ENCODE peak calls at places on chromosomes 7 and 10, in nine cellular contexts. R is HL-60, J is aorta, W is WERI-Rb-1, P is esophagus squamous epithelium, E is right cardiac atrium, T is pancreas, S is suprapubic skin, H is colonic mucosa. L is an unnamed sample.
A peak's percentile ranks its signal among the peaks of the same experiment; 100 is the strongest.

GRCh38 chr7:157389951-157390730 is 53.3 kb downstream of the DNAJB6 start:
- DNase-seq in R (peak; percentile 94), J (peak; percentile 56), W (no peak), P (no peak), E (no peak), T (no peak), S (no peak), H (no peak), L (no peak)

GRCh38 chr7:112105584-112106540 is 100.3 kb downstream of the DOCK4 start:
- DNase-seq in R (no peak), J (no peak), W (peak; percentile 14), P (no peak), E (no peak), T (no peak), S (no peak), H (no peak), L (no peak)

GRCh38 chr7:30020535-30020934 is 6.0 kb downstream of the FKBP14 start:
- DNase-seq in R (no peak), J (no peak), W (no peak), P (no peak), E (no peak), T (no peak), S (no peak), H (no peak), L (no peak)

GRCh38 chr7:24241216-24241615 is 42.8 kb upstream of the NPY start:
- DNase-seq in R (no peak), J (no peak), W (no peak), P (no peak), E (no peak), T (no peak), S (no peak), H (no peak), L (no peak)

GRCh38 chr10:18683427-18683826 is 24.2 kb downstream of the ARL5B start:
- DNase-seq in R (no peak), J (no peak), W (no peak), P (no peak), E (no peak), T (no peak), S (no peak), H (no peak), L (no peak)

GRCh38 chr10:125770844-125771243 is 4.8 kb downstream of the MMP21 start:
- DNase-seq in R (no peak), J (no peak), W (no peak), P (no peak), E (no peak), T (no peak), S (no peak), H (no peak), L (no peak)

GRCh38 chr7:30411173-30411572 is 67.4 kb downstream of the NOD1 start:
- DNase-seq in R (peak; percentile 84), J (no peak), W (no peak), P (no peak), E (no peak), T (no peak), S (no peak), H (no peak), L (no peak)

GRCh38 chr10:111990734-111991133 is 192.8 kb downstream of the GPAM start:
- DNase-seq in R (no peak), J (no peak), W (peak; percentile 24), P (no peak), E (no peak), T (no peak), S (no peak), H (no peak), L (no peak)

GRCh38 chr7:101554584-101555268 is 74.4 kb downstream of the MYL10 start:
- DNase-seq in R (no peak), J (peak; percentile 31), W (no peak), P (no peak), E (no peak), T (no peak), S (peak; percentile 25), H (no peak), L (no peak)

GRCh38 chr7:96665689-96666088 is 44.0 kb downstream of the SEM1 start:
- DNase-seq in R (no peak), J (no peak), W (no peak), P (no peak), E (no peak), T (no peak), S (no peak), H (no peak), L (no peak)

GRCh38 chr10:120387326-120387725 is 69.7 kb upstream of the PLPP4 start:
- DNase-seq in R (no peak), J (no peak), W (no peak), P (no peak), E (no peak), T (no peak), S (no peak), H (no peak), L (no peak)

GRCh38 chr7:20229652-20230500 is 12.7 kb upstream of the MACC1 start:
- DNase-seq in R (no peak), J (no peak), W (no peak), P (no peak), E (no peak), T (no peak), S (no peak), H (no peak), L (no peak)

GRCh38 chr10:1151071-1152033 is 95.2 kb downstream of the WDR37 start:
- DNase-seq in R (no peak), J (no peak), W (no peak), P (no peak), E (no peak), T (no peak), S (no peak), H (peak; percentile 9), L (no peak)

GRCh38 chr7:47180268-47180826 is 401.6 kb downstream of the TNS3 start:
- DNase-seq in R (peak; percentile 25), J (no peak), W (peak; percentile 50), P (no peak), E (no peak), T (peak; percentile 58), S (no peak), H (peak; percentile 63), L (peak; percentile 38)

GRCh38 chr10:133154996-133155778 is 4.8 kb upstream of the KNDC1 start:
- DNase-seq in R (no peak), J (no peak), W (no peak), P (no peak), E (no peak), T (no peak), S (peak; percentile 43), H (no peak), L (no peak)

GRCh38 chr10:11715815-11716494 is 26.2 kb upstream of the ECHDC3 start:
- DNase-seq in R (no peak), J (no peak), W (no peak), P (no peak), E (no peak), T (peak; percentile 40), S (no peak), H (peak; percentile 73), L (no peak)

GRCh38 chr7:53350241-53350640 is 314.8 kb downstream of the POM121L12 start:
- DNase-seq in R (peak; percentile 36), J (no peak), W (peak; percentile 77), P (no peak), E (peak; percentile 63), T (no peak), S (no peak), H (peak; percentile 19), L (no peak)

GRCh38 chr10:113368660-113369059 is 184.2 kb upstream of the HABP2 start:
- DNase-seq in R (no peak), J (no peak), W (no peak), P (no peak), E (no peak), T (no peak), S (no peak), H (no peak), L (no peak)

GRCh38 chr7:143172354-143172753 is 10.9 kb upstream of the TAS2R39 start:
- DNase-seq in R (no peak), J (peak; percentile 73), W (no peak), P (no peak), E (peak; percentile 66), T (peak; percentile 76), S (no peak), H (peak; percentile 61), L (no peak)

DNA sequence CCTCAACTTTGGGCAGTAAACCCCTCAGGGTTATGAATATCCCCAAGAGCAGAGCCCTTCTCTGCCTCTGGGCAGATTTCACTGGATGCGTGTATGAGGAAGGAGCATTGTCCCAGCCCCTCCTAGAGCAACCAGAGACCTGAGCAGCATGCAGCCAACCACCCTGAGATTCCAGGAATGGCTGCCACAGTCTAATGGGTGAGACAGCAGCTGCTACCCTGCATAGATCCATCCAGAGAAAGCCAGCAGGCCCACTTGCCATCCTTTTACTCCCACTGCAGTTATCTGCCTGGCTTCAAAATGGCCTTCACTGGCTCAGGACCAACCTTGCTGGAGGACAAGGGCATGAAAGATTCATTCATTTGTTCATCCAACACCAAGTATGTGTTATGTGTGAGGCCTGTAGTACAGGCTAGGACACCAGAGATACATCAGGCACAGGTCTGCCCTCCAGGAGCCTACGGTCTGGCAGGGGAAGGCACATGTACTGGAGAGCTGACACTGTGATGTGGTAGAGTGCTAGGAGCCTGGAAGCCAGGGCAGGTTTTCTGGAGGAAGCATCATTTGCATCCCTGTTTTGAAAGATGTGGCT is 26.2 kb upstream of the C10orf105 start:
- DNase-seq in R (no peak), J (no peak), W (no peak), P (no peak), E (peak; percentile 30), T (no peak), S (no peak), H (peak; percentile 17), L (no peak)
- H3K27ac ChIP-seq in R (peak overlapping the region; percentile 99), J (no peak overlapping the region), W (no peak overlapping the region), P (peak overlapping the region; percentile 88), E (peak overlapping the region; percentile 4), T (peak overlapping the region; percentile 45), S (no peak overlapping the region), H (peak overlapping the region; percentile 68), L (peak overlapping the region; percentile 39)

GRCh38 chr10:123906884-123907652 is 15.5 kb upstream of the CPXM2 start:
- DNase-seq in R (no peak), J (no peak), W (no peak), P (no peak), E (no peak), T (no peak), S (no peak), H (no peak), L (no peak)
- H3K27ac ChIP-seq in R (no peak overlapping the region), J (no peak overlapping the region), W (no peak overlapping the region), P (no peak overlapping the region), E (no peak overlapping the region), T (no peak overlapping the region), S (no peak overlapping the region), H (no peak overlapping the region), L (no peak overlapping the region)

GRCh38 chr10:84521015-84521414 is 192.6 kb downstream of the CCSER2 start:
- DNase-seq in R (no peak), J (no peak), W (no peak), P (no peak), E (no peak), T (no peak), S (no peak), H (no peak), L (no peak)
- H3K27ac ChIP-seq in R (no peak overlapping the region), J (no peak overlapping the region), W (no peak overlapping the region), P (no peak overlapping the region), E (no peak overlapping the region), T (no peak overlapping the region), S (no peak overlapping the region), H (no peak overlapping the region), L (no peak overlapping the region)

DNA sequence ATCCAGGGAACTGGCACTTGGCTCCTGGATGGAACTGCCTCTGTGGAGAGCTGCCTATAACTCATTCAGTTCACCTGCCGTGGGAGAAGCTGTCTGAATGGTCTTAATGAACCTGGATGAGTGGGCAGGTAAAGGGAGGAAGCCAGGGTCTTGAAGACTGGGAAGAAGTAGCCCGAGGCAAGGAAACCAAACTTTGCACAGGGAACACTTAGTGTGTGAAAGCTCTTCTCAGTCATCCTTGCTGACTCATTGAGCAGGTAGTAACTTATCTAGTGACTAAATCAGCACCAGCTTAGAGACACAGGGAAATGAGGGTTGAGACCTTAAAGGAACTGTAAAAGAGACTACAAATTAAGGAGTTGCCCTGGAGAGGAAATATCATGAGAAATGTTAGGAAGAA is 9.9 kb downstream of the LRRC4 start:
- DNase-seq in R (no peak), J (no peak), W (no peak), P (no peak), E (no peak), T (no peak), S (no peak), H (no peak), L (no peak)
- H3K27ac ChIP-seq in R (no peak overlapping the region), J (no peak overlapping the region), W (no peak overlapping the region), P (peak overlapping the region; percentile 79), E (no peak overlapping the region), T (no peak overlapping the region), S (no peak overlapping the region), H (no peak overlapping the region), L (no peak overlapping the region)